ENCODE peak calls at places on chromosomes 13 and 19, in five cellular contexts. One of them, this sample, is unnamed.

GRCh38 chr19:40672038-40672437 is 18.4 kb downstream of the NUMBL start:
- DNase-seq in thoracic aorta: no peak
- DNase-seq in heart left ventricle: no peak
- DNase-seq in testis: no peak
- DNase-seq in thyroid gland: no peak
- DNase-seq in this sample: no peak

GRCh38 chr13:37995052-37995451 is 125.5 kb upstream of the TRPC4 start:
- DNase-seq in thoracic aorta: no peak
- DNase-seq in heart left ventricle: no peak
- DNase-seq in testis: no peak
- DNase-seq in thyroid gland: no peak
- DNase-seq in this sample: no peak

GRCh38 chr13:73754727-73755292 is 379.4 kb downstream of the KLF12 start:
- DNase-seq in thoracic aorta: no peak
- DNase-seq in heart left ventricle: no peak
- DNase-seq in testis: peak; percentile 25
- DNase-seq in thyroid gland: no peak
- DNase-seq in this sample: peak; percentile 62

GRCh38 chr13:37485766-37486165 is 112.8 kb downstream of the POSTN start:
- DNase-seq in thoracic aorta: no peak
- DNase-seq in heart left ventricle: no peak
- DNase-seq in testis: no peak
- DNase-seq in thyroid gland: no peak
- DNase-seq in this sample: peak; percentile 65

GRCh38 chr13:36518707-36519106 is 86.4 kb downstream of the CCNA1 start:
- DNase-seq in thoracic aorta: no peak
- DNase-seq in heart left ventricle: no peak
- DNase-seq in testis: no peak
- DNase-seq in thyroid gland: no peak
- DNase-seq in this sample: no peak

GRCh38 chr19:35395762-35396199 is 24.9 kb downstream of the GPR42 start:
- DNase-seq in thoracic aorta: no peak
- DNase-seq in heart left ventricle: no peak
- DNase-seq in testis: no peak
- DNase-seq in thyroid gland: no peak
- DNase-seq in this sample: no peak

GRCh38 chr19:33505168-33505567 is 16.4 kb downstream of the PEPD start:
- DNase-seq in thoracic aorta: no peak
- DNase-seq in heart left ventricle: no peak
- DNase-seq in testis: no peak
- DNase-seq in thyroid gland: no peak
- DNase-seq in this sample: no peak

GRCh38 chr19:49408816-49409440 is 14.3 kb downstream of the PTH2 start:
- DNase-seq in thoracic aorta: no peak
- DNase-seq in heart left ventricle: no peak
- DNase-seq in testis: no peak
- DNase-seq in thyroid gland: no peak
- DNase-seq in this sample: no peak

GRCh38 chr13:29137995-29138394 is 317.9 kb downstream of the MTUS2 start:
- DNase-seq in thoracic aorta: no peak
- DNase-seq in heart left ventricle: no peak
- DNase-seq in testis: no peak
- DNase-seq in thyroid gland: no peak
- DNase-seq in this sample: no peak

GRCh38 chr19:2100719-2101061 is 4.0 kb downstream of the IZUMO4 start:
- DNase-seq in thoracic aorta: no peak
- DNase-seq in heart left ventricle: no peak
- DNase-seq in testis: no peak
- DNase-seq in thyroid gland: no peak
- DNase-seq in this sample: no peak

GRCh38 chr13:25468330-25469178 is 96.8 kb downstream of the ATP8A2 start:
- DNase-seq in thoracic aorta: no peak
- DNase-seq in heart left ventricle: no peak
- DNase-seq in testis: peak; percentile 67
- DNase-seq in thyroid gland: no peak
- DNase-seq in this sample: no peak

GRCh38 chr13:44093607-44094583 is 214.2 kb downstream of the LACC1 start:
- DNase-seq in thoracic aorta: no peak
- DNase-seq in heart left ventricle: no peak
- DNase-seq in testis: no peak
- DNase-seq in thyroid gland: no peak
- DNase-seq in this sample: no peak

GRCh38 chr13:102800145-102801041 is 1.5 kb downstream of the BIVM start:
- DNase-seq in thoracic aorta: no peak
- DNase-seq in heart left ventricle: peak; percentile 84
- DNase-seq in testis: peak; percentile 78
- DNase-seq in thyroid gland: peak; percentile 81
- DNase-seq in this sample: peak; percentile 78

GRCh38 chr13:28136916-28137315 is 1.4 kb upstream of the PAN3 start:
- DNase-seq in thoracic aorta: no peak
- DNase-seq in heart left ventricle: no peak
- DNase-seq in testis: no peak
- DNase-seq in thyroid gland: no peak
- DNase-seq in this sample: no peak

GRCh38 chr19:931860-932646 is 6.2 kb downstream of the ARID3A start:
- DNase-seq in thoracic aorta: no peak
- DNase-seq in heart left ventricle: no peak
- DNase-seq in testis: no peak
- DNase-seq in thyroid gland: no peak
- DNase-seq in this sample: no peak

GRCh38 chr19:10219678-10220077 is 11.5 kb downstream of the S1PR2 start:
- DNase-seq in thoracic aorta: no peak
- DNase-seq in heart left ventricle: no peak
- DNase-seq in testis: no peak
- DNase-seq in thyroid gland: no peak
- DNase-seq in this sample: peak; percentile 43

GRCh38 chr19:46849610-46850009 is 1.0 kb downstream of the AP2S1 start:
- DNase-seq in thoracic aorta: no peak
- DNase-seq in heart left ventricle: no peak
- DNase-seq in testis: no peak
- DNase-seq in thyroid gland: no peak
- DNase-seq in this sample: no peak

GRCh38 chr13:73306688-73307087 is 247.9 kb downstream of the KLF5 start:
- DNase-seq in thoracic aorta: no peak
- DNase-seq in heart left ventricle: no peak
- DNase-seq in testis: no peak
- DNase-seq in thyroid gland: no peak
- DNase-seq in this sample: no peak

GRCh38 chr19:51047031-51047335 is 12.2 kb upstream of the KLK12 start:
- DNase-seq in thoracic aorta: no peak
- DNase-seq in heart left ventricle: no peak
- DNase-seq in testis: no peak
- DNase-seq in thyroid gland: peak; percentile 4
- DNase-seq in this sample: no peak

GRCh38 chr19:6539514-6539913 is 8.7 kb downstream of the TNFSF9 start:
- DNase-seq in thoracic aorta: no peak
- DNase-seq in heart left ventricle: no peak
- DNase-seq in testis: no peak
- DNase-seq in thyroid gland: no peak
- DNase-seq in this sample: no peak

GRCh38 chr19:49119411-49120324 is at the start of gene PPFIA3:
- DNase-seq in thoracic aorta: no peak
- DNase-seq in heart left ventricle: peak; percentile 77
- DNase-seq in testis: peak; percentile 77
- DNase-seq in thyroid gland: peak; percentile 78
- DNase-seq in this sample: peak; percentile 53

GRCh38 chr19:29680447-29680846 is 15.2 kb downstream of the PLEKHF1 start:
- DNase-seq in thoracic aorta: no peak
- DNase-seq in heart left ventricle: no peak
- DNase-seq in testis: no peak
- DNase-seq in thyroid gland: peak; percentile 25
- DNase-seq in this sample: no peak

GRCh38 chr19:30087381-30088138 is 145.5 kb downstream of the URI1 start:
- DNase-seq in thoracic aorta: no peak
- DNase-seq in heart left ventricle: no peak
- DNase-seq in testis: no peak
- DNase-seq in thyroid gland: no peak
- DNase-seq in this sample: no peak

GRCh38 chr19:42554046-42554575 is 25.8 kb upstream of the CEACAM1 start:
- DNase-seq in thoracic aorta: no peak
- DNase-seq in heart left ventricle: no peak
- DNase-seq in testis: no peak
- DNase-seq in thyroid gland: no peak
- DNase-seq in this sample: no peak

DNA sequence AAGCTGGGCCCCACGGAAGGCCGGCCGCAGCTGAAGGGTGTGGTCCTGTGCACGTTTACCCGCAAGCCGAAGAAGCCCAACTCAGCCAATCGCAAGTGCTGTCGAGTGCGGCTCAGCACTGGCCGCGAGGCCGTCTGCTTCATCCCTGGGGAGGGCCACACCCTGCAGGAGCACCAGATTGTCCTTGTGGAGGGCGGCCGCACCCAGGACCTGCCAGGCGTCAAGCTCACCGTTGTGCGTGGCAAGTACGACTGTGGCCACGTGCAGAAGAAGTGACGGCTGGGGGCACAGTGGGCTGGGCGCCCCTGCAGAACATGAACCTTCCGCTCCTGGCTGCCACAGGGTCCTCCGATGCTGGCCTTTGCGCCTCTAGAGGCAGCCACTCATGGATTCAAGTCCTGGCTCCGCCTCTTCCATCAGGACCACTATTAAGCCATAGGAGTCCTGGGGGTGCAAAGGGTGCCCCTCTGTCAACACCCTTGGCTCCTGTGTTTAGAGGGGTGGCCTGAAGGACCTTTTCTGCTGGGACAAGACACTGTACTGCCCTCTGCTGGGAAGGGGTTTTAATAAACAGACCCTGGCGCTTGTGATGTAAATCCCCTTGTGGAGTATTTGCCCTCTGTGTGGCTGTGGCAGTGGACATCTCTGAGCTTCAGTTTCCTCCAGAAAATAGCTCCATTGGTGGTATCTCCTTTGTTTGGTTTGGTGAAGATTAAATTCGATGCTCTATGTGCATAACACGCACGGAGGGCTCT is 1.9 kb downstream of the MRPS12 start:
- DNase-seq in thoracic aorta: no peak
- DNase-seq in heart left ventricle: no peak
- DNase-seq in testis: peak; percentile 45
- DNase-seq in thyroid gland: peak; percentile 9
- DNase-seq in this sample: peak; percentile 45
- TF ChIP-seq CTCF in thoracic aorta: no peak
- TF ChIP-seq CTCF in heart left ventricle: peak; percentile 11
- TF ChIP-seq CTCF in testis: peak; percentile 21
- TF ChIP-seq CTCF in thyroid gland: no peak
- TF ChIP-seq CTCF in this sample: peak; percentile 47

GRCh38 chr13:110302986-110303385 is 4.0 kb downstream of the COL4A1 start:
- DNase-seq in thoracic aorta: no peak
- DNase-seq in heart left ventricle: no peak
- DNase-seq in testis: no peak
- DNase-seq in thyroid gland: no peak
- DNase-seq in this sample: no peak
- H3K4me3 ChIP-seq in thoracic aorta: peak overlapping the region; percentile 95
- H3K4me3 ChIP-seq in heart left ventricle: no peak overlapping the region
- H3K4me3 ChIP-seq in testis: no peak overlapping the region
- H3K4me3 ChIP-seq in thyroid gland: no peak overlapping the region
- H3K4me3 ChIP-seq in this sample: no peak overlapping the region

GRCh38 chr19:13806728-13807127 is 11.5 kb downstream of the ZSWIM4 start:
- DNase-seq in thoracic aorta: no peak
- DNase-seq in heart left ventricle: no peak
- DNase-seq in testis: no peak
- DNase-seq in thyroid gland: no peak
- DNase-seq in this sample: no peak

GRCh38 chr19:13807421-13808021 is 12.3 kb downstream of the ZSWIM4 start:
- DNase-seq in thoracic aorta: no peak
- DNase-seq in heart left ventricle: no peak
- DNase-seq in testis: no peak
- DNase-seq in thyroid gland: no peak
- DNase-seq in this sample: no peak

GRCh38 chr19:13803038-13803437 is 7.8 kb downstream of the ZSWIM4 start:
- DNase-seq in thoracic aorta: no peak
- DNase-seq in heart left ventricle: no peak
- DNase-seq in testis: no peak
- DNase-seq in thyroid gland: no peak
- DNase-seq in this sample: no peak

GRCh38 chr19:13808856-13809255 is 13.6 kb downstream of the ZSWIM4 start:
- DNase-seq in thoracic aorta: no peak
- DNase-seq in heart left ventricle: no peak
- DNase-seq in testis: no peak
- DNase-seq in thyroid gland: no peak
- DNase-seq in this sample: no peak

GRCh38 chr19:13804830-13805683 is 9.8 kb downstream of the ZSWIM4 start:
- DNase-seq in thoracic aorta: no peak
- DNase-seq in heart left ventricle: no peak
- DNase-seq in testis: no peak
- DNase-seq in thyroid gland: no peak
- DNase-seq in this sample: no peak
- TF ChIP-seq CTCF in thoracic aorta: peak; percentile 23
- TF ChIP-seq CTCF in heart left ventricle: peak; percentile 39
- TF ChIP-seq CTCF in testis: no peak
- TF ChIP-seq CTCF in thyroid gland: peak; percentile 19
- TF ChIP-seq CTCF in this sample: peak; percentile 11

DNA sequence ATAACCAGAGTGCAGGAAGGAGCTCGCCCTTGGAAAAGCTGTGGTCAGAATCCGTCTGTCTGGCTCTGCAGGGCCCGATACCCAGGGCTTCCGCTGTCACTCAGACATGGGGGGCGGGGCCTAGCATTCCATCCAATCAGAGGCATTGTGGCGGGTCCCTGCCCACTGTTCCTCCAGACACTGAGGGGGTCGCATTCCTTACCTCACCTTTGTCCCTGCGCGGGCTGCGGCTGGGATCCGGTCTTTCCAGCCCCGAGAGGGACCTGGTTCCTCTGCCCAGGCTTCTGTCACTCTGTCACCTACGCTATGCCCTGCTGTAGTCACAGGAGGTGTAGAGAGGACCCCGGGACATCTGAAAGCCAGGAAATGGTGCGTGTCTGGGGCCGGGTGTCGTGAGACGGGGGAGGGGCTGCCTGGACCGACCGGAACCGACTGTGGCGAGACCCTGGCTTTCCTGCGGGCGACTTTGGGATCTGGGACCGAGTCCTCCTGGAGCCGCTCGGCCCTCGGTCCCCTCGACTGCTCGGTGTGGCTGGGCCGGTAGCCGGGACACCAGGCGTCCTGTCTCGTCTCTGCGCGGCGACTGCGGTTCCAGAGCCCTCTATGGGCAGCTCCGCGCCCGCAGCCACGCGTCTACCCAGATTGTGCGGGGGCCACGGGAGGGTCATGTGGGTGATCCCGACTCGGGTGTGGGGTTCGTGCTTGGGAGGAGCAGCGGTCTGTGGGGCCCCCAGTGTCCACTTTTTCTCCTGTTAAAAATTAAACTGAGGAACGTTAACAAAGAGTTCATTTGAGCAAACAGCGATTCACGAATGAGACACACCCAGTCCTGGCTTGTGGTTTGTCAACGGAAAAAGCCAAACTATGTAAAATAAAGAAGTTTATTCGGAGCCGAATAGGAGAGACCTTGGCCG is at the start of gene ZNF69:
- DNase-seq in thoracic aorta: peak; percentile 51
- DNase-seq in heart left ventricle: peak; percentile 89
- DNase-seq in testis: peak; percentile 97
- DNase-seq in thyroid gland: peak; percentile 96
- DNase-seq in this sample: peak; percentile 63
- H3K4me3 ChIP-seq in thoracic aorta: peak within 1 kb of the TSS; percentile 87
- H3K4me3 ChIP-seq in heart left ventricle: peak within 1 kb of the TSS; percentile 78
- H3K4me3 ChIP-seq in testis: peak within 1 kb of the TSS; percentile 76
- H3K4me3 ChIP-seq in thyroid gland: peak within 1 kb of the TSS; percentile 45
- H3K4me3 ChIP-seq in this sample: peak within 1 kb of the TSS; percentile 90

GRCh38 chr13:50805805-50806204 is 37.7 kb downstream of the DLEU7 start:
- DNase-seq in thoracic aorta: no peak
- DNase-seq in heart left ventricle: no peak
- DNase-seq in testis: no peak
- DNase-seq in thyroid gland: no peak
- DNase-seq in this sample: peak; percentile 24
- TF ChIP-seq CTCF in thoracic aorta: no peak
- TF ChIP-seq CTCF in heart left ventricle: no peak
- TF ChIP-seq CTCF in testis: no peak
- TF ChIP-seq CTCF in thyroid gland: no peak
- TF ChIP-seq CTCF in this sample: peak; percentile 29

This sample was measured in AG10803.